ENCODE peak calls at places on chromosomes 4 and X, in four cellular contexts. One of them, this sample, is unnamed.

GRCh38 chrX:49106930-49107329 is 16.6 kb downstream of the GPKOW start:
- DNase-seq in transverse colon: no peak
- DNase-seq in psoas muscle: no peak
- DNase-seq in GM12865: peak
- DNase-seq in this sample: no peak

GRCh38 chrX:19554786-19555185 is 39.5 kb upstream of the MAP3K15 start:
- DNase-seq in transverse colon: no peak
- DNase-seq in psoas muscle: no peak
- DNase-seq in GM12865: peak
- DNase-seq in this sample: no peak

GRCh38 chr4:6378493-6379445 is 93.6 kb downstream of the PPP2R2C start:
- DNase-seq in transverse colon: no peak
- DNase-seq in psoas muscle: no peak
- DNase-seq in GM12865: no peak
- DNase-seq in this sample: no peak

GRCh38 chr4:128600410-128600809 is 209.1 kb upstream of the JADE1 start:
- DNase-seq in transverse colon: no peak
- DNase-seq in psoas muscle: no peak
- DNase-seq in GM12865: no peak
- DNase-seq in this sample: no peak

GRCh38 chr4:118337954-118338353 is 14.8 kb downstream of the PRSS12 start:
- DNase-seq in transverse colon: no peak
- DNase-seq in psoas muscle: no peak
- DNase-seq in GM12865: no peak
- DNase-seq in this sample: no peak

GRCh38 chr4:96913437-96914075 is 1073.7 kb downstream of the PDHA2 start:
- DNase-seq in transverse colon: no peak
- DNase-seq in psoas muscle: no peak
- DNase-seq in GM12865: no peak
- DNase-seq in this sample: no peak

GRCh38 chr4:43690121-43690520 is 758.5 kb downstream of the KCTD8 start:
- DNase-seq in transverse colon: no peak
- DNase-seq in psoas muscle: no peak
- DNase-seq in GM12865: no peak
- DNase-seq in this sample: no peak

GRCh38 chrX:13937370-13938052 is 92.2 kb downstream of the GEMIN8 start:
- DNase-seq in transverse colon: no peak
- DNase-seq in psoas muscle: no peak
- DNase-seq in GM12865: no peak
- DNase-seq in this sample: peak

GRCh38 chr4:102867278-102868152 is 1.3 kb upstream of the CISD2 start:
- DNase-seq in transverse colon: no peak
- DNase-seq in psoas muscle: no peak
- DNase-seq in GM12865: peak
- DNase-seq in this sample: no peak

GRCh38 chrX:102535958-102536357 is 19.4 kb upstream of the TMSB15A start:
- DNase-seq in transverse colon: no peak
- DNase-seq in psoas muscle: no peak
- DNase-seq in GM12865: no peak
- DNase-seq in this sample: no peak

GRCh38 chr4:113560579-113560978 is 201.0 kb downstream of the CAMK2D start:
- DNase-seq in transverse colon: no peak
- DNase-seq in psoas muscle: no peak
- DNase-seq in GM12865: no peak
- DNase-seq in this sample: no peak

GRCh38 chr4:94202769-94203168 is 4.9 kb upstream of the SMARCAD1 start:
- DNase-seq in transverse colon: no peak
- DNase-seq in psoas muscle: no peak
- DNase-seq in GM12865: no peak
- DNase-seq in this sample: no peak

GRCh38 chr4:177047851-177048174 is 255.1 kb upstream of the VEGFC start:
- DNase-seq in transverse colon: no peak
- DNase-seq in psoas muscle: no peak
- DNase-seq in GM12865: no peak
- DNase-seq in this sample: no peak

DNA sequence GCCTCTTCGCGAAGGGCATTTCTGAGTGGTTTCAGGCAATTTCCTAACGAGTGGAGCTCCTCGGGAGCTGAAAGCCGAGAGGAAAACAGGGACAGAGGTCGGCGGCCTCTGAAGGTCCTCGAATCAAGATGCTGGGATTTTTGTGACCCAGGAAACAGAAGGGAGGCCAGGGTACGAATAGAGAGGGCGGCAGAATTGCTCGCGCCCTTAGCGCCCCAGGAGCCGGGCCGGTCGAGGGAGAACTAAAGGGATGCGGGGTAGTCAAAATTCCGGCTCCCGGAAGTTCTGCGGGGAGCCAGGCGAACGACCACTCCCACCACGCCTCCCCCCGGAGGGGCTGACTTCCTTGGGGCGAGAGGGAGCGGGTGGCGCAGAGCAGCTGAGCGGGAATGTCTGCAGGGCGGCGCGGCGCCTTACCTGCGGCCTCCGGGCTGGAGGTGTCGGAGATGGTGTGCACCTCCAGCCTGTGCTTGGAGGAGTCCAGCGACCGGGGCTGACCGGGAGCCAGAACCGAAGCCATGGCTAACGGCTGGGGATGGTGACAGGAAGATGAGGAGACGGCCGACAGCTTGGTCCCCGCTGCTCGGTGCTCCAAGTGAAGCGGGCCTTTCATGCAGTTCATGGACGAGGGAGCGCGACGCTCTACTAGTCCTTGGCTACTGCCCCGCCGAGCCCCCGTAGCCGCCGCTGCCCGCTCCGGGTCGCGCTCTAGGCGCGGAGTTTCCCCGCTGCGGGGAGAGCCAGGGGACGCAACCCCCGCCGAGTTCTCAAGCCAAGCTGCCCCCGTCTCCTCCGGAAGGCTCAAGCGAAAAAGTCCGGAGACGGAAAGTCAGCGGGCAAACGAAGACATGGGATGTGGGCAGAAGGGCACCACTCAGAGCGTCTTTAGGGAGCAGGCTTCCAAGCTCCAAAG is 782 bp downstream of the PITX2 start:
- DNase-seq in transverse colon: no peak
- DNase-seq in psoas muscle: no peak
- DNase-seq in GM12865: no peak
- DNase-seq in this sample: peak
- TF ChIP-seq CTCF in transverse colon: no peak
- TF ChIP-seq CTCF in psoas muscle: no peak
- TF ChIP-seq CTCF in GM12865: no peak
- TF ChIP-seq CTCF in this sample: no peak

GRCh38 chr4:156575430-156576073 is 396.0 kb downstream of the PDGFC start:
- DNase-seq in transverse colon: no peak
- DNase-seq in psoas muscle: no peak
- DNase-seq in GM12865: no peak
- DNase-seq in this sample: no peak
- TF ChIP-seq CTCF in transverse colon: no peak
- TF ChIP-seq CTCF in psoas muscle: no peak
- TF ChIP-seq CTCF in GM12865: peak
- TF ChIP-seq CTCF in this sample: no peak

DNA sequence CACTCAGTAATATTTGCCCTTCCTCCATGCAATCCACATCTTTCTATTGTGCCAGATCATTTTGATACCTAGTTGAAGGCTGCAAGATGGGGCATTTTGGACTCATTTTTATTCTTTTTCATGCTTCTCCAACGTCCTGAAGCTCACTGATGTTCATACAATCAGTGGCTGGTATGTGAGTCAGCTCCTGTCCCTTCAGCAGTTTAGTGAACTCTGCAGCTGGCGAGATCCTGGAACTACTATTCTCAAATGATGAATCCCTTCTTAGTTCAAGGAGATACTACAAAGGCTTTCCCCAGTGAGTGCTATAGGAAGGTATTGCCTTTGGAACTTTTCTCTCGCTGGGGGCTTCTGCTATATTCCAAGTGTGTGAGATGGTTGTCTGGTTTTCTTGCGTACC is 9.6 kb upstream of the CCDC149 start:
- DNase-seq in transverse colon: no peak
- DNase-seq in psoas muscle: no peak
- DNase-seq in GM12865: no peak
- DNase-seq in this sample: no peak
- TF ChIP-seq CTCF in transverse colon: no peak
- TF ChIP-seq CTCF in psoas muscle: no peak
- TF ChIP-seq CTCF in GM12865: no peak
- TF ChIP-seq CTCF in this sample: no peak

GRCh38 chr4:188971125-188971524 is 831.9 kb downstream of the TRIML1 start:
- DNase-seq in transverse colon: no peak
- DNase-seq in psoas muscle: no peak
- DNase-seq in GM12865: no peak
- DNase-seq in this sample: no peak
- TF ChIP-seq CTCF in transverse colon: no peak
- TF ChIP-seq CTCF in psoas muscle: no peak
- TF ChIP-seq CTCF in GM12865: no peak
- TF ChIP-seq CTCF in this sample: peak

GRCh38 chrX:108224727-108225455 is 133.3 kb downstream of the ATG4A start:
- DNase-seq in transverse colon: no peak
- DNase-seq in psoas muscle: no peak
- DNase-seq in GM12865: peak
- DNase-seq in this sample: peak
- TF ChIP-seq CTCF in transverse colon: peak
- TF ChIP-seq CTCF in psoas muscle: peak
- TF ChIP-seq CTCF in GM12865: peak
- TF ChIP-seq CTCF in this sample: peak

GRCh38 chrX:150587585-150588503 is 19.4 kb downstream of the MTM1 start:
- DNase-seq in transverse colon: no peak
- DNase-seq in psoas muscle: no peak
- DNase-seq in GM12865: peak
- DNase-seq in this sample: no peak
- TF ChIP-seq CTCF in transverse colon: peak
- TF ChIP-seq CTCF in psoas muscle: peak
- TF ChIP-seq CTCF in GM12865: peak
- TF ChIP-seq CTCF in this sample: peak

DNA sequence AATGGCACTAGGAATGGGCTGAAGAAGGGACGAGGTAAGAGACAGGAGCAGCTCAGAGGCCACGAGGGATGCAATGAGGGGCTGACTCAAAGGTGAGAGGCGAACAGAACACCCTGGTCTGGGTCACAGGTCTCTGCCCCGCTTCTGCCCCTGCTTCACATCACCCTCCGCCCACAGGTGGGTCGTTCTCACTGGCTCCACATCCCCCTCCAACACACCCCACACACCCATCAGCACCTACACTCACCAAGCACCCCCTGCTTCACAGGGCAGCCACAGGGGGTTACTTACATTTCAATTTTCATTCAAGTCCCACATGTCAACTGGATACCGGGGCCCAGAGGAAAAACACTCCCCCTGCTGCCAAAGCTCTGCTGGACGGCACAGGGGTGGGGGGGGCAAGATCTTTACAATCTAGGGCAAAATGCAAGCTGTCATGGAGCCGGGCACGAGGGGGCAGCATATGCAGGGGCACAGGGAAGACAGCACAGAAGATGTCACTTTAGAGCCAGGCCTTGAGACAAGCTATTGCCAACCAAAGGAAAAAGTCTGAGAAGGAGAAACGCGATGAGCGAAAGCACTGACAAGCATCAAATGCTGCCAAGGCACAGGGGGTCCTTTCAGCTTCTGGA is 94.1 kb downstream of the AFAP1 start:
- DNase-seq in transverse colon: no peak
- DNase-seq in psoas muscle: no peak
- DNase-seq in GM12865: no peak
- DNase-seq in this sample: no peak
- TF ChIP-seq CTCF in transverse colon: no peak
- TF ChIP-seq CTCF in psoas muscle: no peak
- TF ChIP-seq CTCF in GM12865: no peak
- TF ChIP-seq CTCF in this sample: peak

GRCh38 chr4:15649914-15650545 is 5.1 kb downstream of the FBXL5 start:
- DNase-seq in transverse colon: peak
- DNase-seq in psoas muscle: no peak
- DNase-seq in GM12865: peak
- DNase-seq in this sample: no peak
- TF ChIP-seq CTCF in transverse colon: peak
- TF ChIP-seq CTCF in psoas muscle: peak
- TF ChIP-seq CTCF in GM12865: peak
- TF ChIP-seq CTCF in this sample: peak